ENCODE peak calls at places on chromosomes 7 and 10, in six cellular contexts. J is trophoblast cell, B is neuronal stem cell, D is H1, E is H9, V is mesenchymal stem cell. Q is an unnamed sample.
A peak's percentile ranks its signal among the peaks of the same experiment; 100 is the strongest.

GRCh38 chr7:158274404-158274811 is 313.2 kb downstream of the PTPRN2 start:
- DNase-seq in E (peak; percentile 24), D (no peak), B (no peak), V (no peak), J (no peak), Q (no peak)

GRCh38 chr10:93630609-93631320 is 18.4 kb downstream of the PDE6C start:
- DNase-seq in V (no peak), D (no peak), J (no peak), B (no peak), E (no peak), Q (no peak)

GRCh38 chr10:71271626-71272025 is 47.4 kb upstream of the SLC29A3 start:
- DNase-seq in B (no peak), V (no peak), J (no peak), D (no peak), E (no peak), Q (peak; percentile 33)

GRCh38 chr10:31083765-31084184 is 52.1 kb upstream of the ZNF438 start:
- DNase-seq in D (peak; percentile 76), V (peak; percentile 42), E (peak; percentile 64), B (no peak), J (peak; percentile 63), Q (peak; percentile 39)

GRCh38 chr10:100560248-100560647 is 24.5 kb downstream of the HIF1AN start:
- DNase-seq in E (no peak), J (peak; percentile 36), D (no peak), V (no peak), B (no peak), Q (no peak)

GRCh38 chr10:89515031-89515841 is 20.2 kb downstream of the SLC16A12 start:
- DNase-seq in V (peak; percentile 96), E (no peak), J (no peak), B (no peak), D (no peak), Q (peak; percentile 100)

GRCh38 chr7:129557686-129558481 is 53.6 kb upstream of the NRF1 start:
- DNase-seq in V (no peak), D (no peak), B (no peak), E (peak; percentile 77), J (no peak), Q (no peak)

GRCh38 chr7:50362712-50363282 is 58.3 kb downstream of the IKZF1 start:
- DNase-seq in J (no peak), B (no peak), E (no peak), D (no peak), V (no peak), Q (no peak)

GRCh38 chr7:29783671-29784070 is 22.6 kb upstream of the WIPF3 start:
- DNase-seq in E (no peak), J (no peak), D (no peak), B (no peak), V (no peak), Q (no peak)

GRCh38 chr10:127943336-127943910 is 36.5 kb downstream of the PTPRE start:
- DNase-seq in D (no peak), V (peak; percentile 19), B (no peak), J (no peak), E (no peak), Q (no peak)

GRCh38 chr7:73533742-73534141 is 11.6 kb upstream of the BAZ1B start:
- DNase-seq in J (no peak), B (no peak), D (no peak), V (no peak), E (peak; percentile 54), Q (no peak)

GRCh38 chr10:60426425-60426824 is 36.8 kb upstream of the ANK3 start:
- DNase-seq in B (no peak), V (peak; percentile 88), E (no peak), J (peak; percentile 63), D (no peak), Q (peak; percentile 94)

GRCh38 chr7:41685684-41686083 is 17.2 kb downstream of the INHBA start:
- DNase-seq in V (peak; percentile 38), J (no peak), E (no peak), D (no peak), B (no peak), Q (peak; percentile 86)

GRCh38 chr10:104120903-104121484 is 977 bp upstream of the SFR1 start:
- DNase-seq in V (peak; percentile 99), D (peak; percentile 72), B (peak; percentile 70), J (peak; percentile 99), E (peak; percentile 87), Q (peak; percentile 96)

GRCh38 chr7:44894881-44895600 is 9.7 kb upstream of the PURB start:
- DNase-seq in V (no peak), D (no peak), B (no peak), E (no peak), J (no peak), Q (no peak)

GRCh38 chr7:38224392-38224791 is 46.3 kb downstream of the STARD3NL start:
- DNase-seq in E (no peak), B (no peak), J (no peak), D (no peak), V (peak; percentile 18), Q (peak; percentile 25)

GRCh38 chr7:69934475-69934903 is 336.2 kb downstream of the AUTS2 start:
- DNase-seq in J (no peak), E (no peak), D (no peak), B (no peak), V (no peak), Q (no peak)

GRCh38 chr10:91901784-91902677 is 7.3 kb downstream of the FGFBP3 start:
- DNase-seq in E (no peak), V (peak; percentile 96), J (peak; percentile 83), D (no peak), B (no peak), Q (peak; percentile 97)

GRCh38 chr10:71461917-71462641 is 65.4 kb downstream of the CDH23 start:
- DNase-seq in B (no peak), D (no peak), E (no peak), V (no peak), J (no peak), Q (no peak)

GRCh38 chr10:70742537-70743429 is 42.4 kb downstream of the TBATA start:
- DNase-seq in E (no peak), D (no peak), V (peak; percentile 88), B (no peak), J (peak; percentile 12), Q (peak; percentile 72)

GRCh38 chr10:70191906-70192305 is 21.6 kb upstream of the SAR1A start:
- DNase-seq in V (peak; percentile 95), B (no peak), J (peak; percentile 92), D (no peak), E (no peak), Q (peak; percentile 95)

GRCh38 chr10:61350794-61351193 is 102.4 kb downstream of the TMEM26 start:
- DNase-seq in B (no peak), D (no peak), V (no peak), J (no peak), E (no peak), Q (no peak)

GRCh38 chr7:79922894-79923293 is 211.7 kb upstream of the GNAI1 start:
- DNase-seq in V (no peak), B (no peak), E (no peak), D (no peak), J (no peak), Q (no peak)

GRCh38 chr7:157468221-157469111 is 131.7 kb downstream of the DNAJB6 start:
- DNase-seq in E (peak; percentile 23), D (peak; percentile 41), V (no peak), J (no peak), B (no peak), Q (no peak)

GRCh38 chr10:63700209-63700934 is 179.2 kb downstream of the REEP3 start:
- DNase-seq in V (peak; percentile 96), E (no peak), J (peak; percentile 77), B (no peak), D (no peak), Q (peak; percentile 99)

GRCh38 chr7:1544178-1544895 is 11.7 kb downstream of the TMEM184A start:
- DNase-seq in D (no peak), J (peak; percentile 60), E (no peak), B (no peak), V (peak; percentile 40), Q (no peak)

GRCh38 chr10:131750171-131750895 is 150.5 kb upstream of the PPP2R2D start:
- DNase-seq in E (no peak), B (no peak), V (no peak), J (no peak), D (no peak), Q (no peak)
- H3K14ac ChIP-seq in E (no peak overlapping the region), B (no peak overlapping the region), V (no peak overlapping the region), J (peak overlapping the region; percentile 63), D (no peak overlapping the region), Q (no peak overlapping the region)

DNA sequence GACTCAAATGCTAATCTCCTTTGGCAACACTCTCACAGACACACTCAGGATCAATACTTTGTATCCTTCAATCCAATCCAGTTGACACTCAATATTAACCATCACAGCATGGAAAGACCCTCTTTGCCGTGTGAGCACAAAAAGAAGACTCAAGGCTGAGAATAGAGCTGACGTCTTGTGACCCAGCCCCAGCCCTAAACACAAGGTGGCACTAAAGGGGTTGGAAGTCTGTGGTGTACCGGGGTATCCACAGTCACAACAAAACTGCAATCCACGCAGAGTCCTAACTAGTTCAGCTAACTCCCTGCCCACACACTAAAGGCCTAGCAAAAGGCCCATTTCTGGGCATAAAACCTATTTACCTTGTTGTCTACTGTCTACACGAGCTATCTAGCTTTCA is 200.1 kb downstream of the ACTR3B start:
- DNase-seq in J (no peak), E (peak; percentile 57), B (no peak), D (no peak), V (no peak), Q (no peak)
- H3K14ac ChIP-seq in J (no peak overlapping the region), E (no peak overlapping the region), B (no peak overlapping the region), D (no peak overlapping the region), V (no peak overlapping the region), Q (no peak overlapping the region)

GRCh38 chr7:111842489-111842888 is 280.2 kb upstream of the IMMP2L start:
- DNase-seq in D (no peak), V (no peak), E (no peak), B (no peak), J (no peak), Q (no peak)
- H3K14ac ChIP-seq in D (no peak overlapping the region), V (no peak overlapping the region), E (no peak overlapping the region), B (no peak overlapping the region), J (no peak overlapping the region), Q (no peak overlapping the region)

GRCh38 chr10:4692206-4692605 is 133.8 kb upstream of the AKR1E2 start:
- DNase-seq in J (no peak), D (no peak), E (no peak), V (no peak), B (no peak), Q (no peak)

GRCh38 chr10:4688620-4689019 is 137.4 kb upstream of the AKR1E2 start:
- DNase-seq in E (no peak), V (peak; percentile 11), B (no peak), J (no peak), D (no peak), Q (no peak)

GRCh38 chr10:4693967-4694366 is 132.0 kb upstream of the AKR1E2 start:
- DNase-seq in E (no peak), V (peak; percentile 80), J (no peak), B (no peak), D (no peak), Q (no peak)

GRCh38 chr10:4691776-4692175 is 134.2 kb upstream of the AKR1E2 start:
- DNase-seq in E (no peak), V (peak; percentile 51), B (no peak), J (peak; percentile 47), D (no peak), Q (peak; percentile 66)

GRCh38 chr10:4691301-4691700 is 134.7 kb upstream of the AKR1E2 start:
- DNase-seq in B (no peak), V (no peak), D (no peak), E (no peak), J (no peak), Q (no peak)
- H3K14ac ChIP-seq in B (no peak overlapping the region), V (no peak overlapping the region), D (no peak overlapping the region), E (no peak overlapping the region), J (no peak overlapping the region), Q (peak overlapping the region; percentile 77)